ENCODE peak calls at places on chromosomes 5 and 9, in five cellular contexts. M, J, V, W and S are unnamed samples.

GRCh38 chr5:73596705-73597328 is 29.2 kb upstream of the ARHGEF28 start:
- DNase-seq in J (peak), W (no peak), V (no peak), M (no peak), S (no peak)

GRCh38 chr5:73985145-73985544 is 359.1 kb downstream of the ARHGEF28 start:
- DNase-seq in V (no peak), W (no peak), J (no peak), M (no peak), S (no peak)

GRCh38 chr9:81682797-81683196 is 6.5 kb downstream of the TLE1 start:
- DNase-seq in V (no peak), M (no peak), W (no peak), J (no peak), S (no peak)

GRCh38 chr5:135916638-135917263 is 21.1 kb upstream of the IL9 start:
- DNase-seq in V (no peak), W (no peak), M (no peak), J (no peak), S (no peak)

GRCh38 chr5:98637607-98638006 is 135.9 kb upstream of the RGMB start:
- DNase-seq in W (no peak), V (no peak), M (no peak), J (no peak), S (no peak)

GRCh38 chr5:12795333-12795663 is 891.1 kb upstream of the CTNND2 start:
- DNase-seq in J (no peak), M (no peak), V (no peak), W (no peak), S (no peak)

GRCh38 chr5:107557051-107557658 is 113.6 kb downstream of the EFNA5 start:
- DNase-seq in V (peak), M (peak), W (no peak), J (peak), S (no peak)

GRCh38 chr9:101235105-101235866 is 149.5 kb downstream of the BAAT start:
- DNase-seq in J (no peak), V (no peak), M (no peak), W (no peak), S (no peak)